ENCODE peak calls at places on chromosomes 6 and 20, in six cellular contexts. L is fibroblast of lung, T is A549, H is mesendoderm, X is MM.1S, E is mammary epithelial cell. S is an unnamed sample.

GRCh38 chr20:61912665-61913422 is 152.8 kb downstream of the TAF4 start:
- DNase-seq in L (no peak), T (no peak), H (no peak), X (peak; percentile 9), E (no peak), S (peak; percentile 61)

GRCh38 chr6:139927742-139928305 is 553.4 kb upstream of the CITED2 start:
- DNase-seq in L (no peak), T (no peak), H (no peak), X (no peak), E (no peak), S (no peak)

GRCh38 chr6:74720923-74721322 is 484.9 kb downstream of the COL12A1 start:
- DNase-seq in L (no peak), T (no peak), H (no peak), X (no peak), E (peak; percentile 10), S (no peak)

GRCh38 chr6:91386204-91386603 is 799.3 kb upstream of the MAP3K7 start:
- DNase-seq in L (no peak), T (no peak), H (no peak), X (no peak), E (no peak), S (no peak)

GRCh38 chr6:138795809-138796469 is at the start of gene ECT2L:
- DNase-seq in L (peak; percentile 68), T (no peak), H (peak; percentile 89), X (no peak), E (peak; percentile 40), S (no peak)

GRCh38 chr6:105753184-105754097 is 332.7 kb upstream of the PRDM1 start:
- DNase-seq in L (peak; percentile 50), T (no peak), H (peak; percentile 90), X (no peak), E (peak; percentile 87), S (no peak)

GRCh38 chr20:18738888-18739287 is 74.7 kb upstream of the SCP2D1 start:
- DNase-seq in L (peak; percentile 7), T (no peak), H (peak; percentile 38), X (no peak), E (no peak), S (no peak)

GRCh38 chr20:1336699-1337387 is 7.9 kb upstream of the SDCBP2 start:
- DNase-seq in L (no peak), T (no peak), H (no peak), X (no peak), E (no peak), S (no peak)

GRCh38 chr6:139839506-139840156 is 465.2 kb upstream of the CITED2 start:
- DNase-seq in L (no peak), T (no peak), H (no peak), X (no peak), E (no peak), S (no peak)

GRCh38 chr6:88914885-88915598 is 48.4 kb downstream of the RNGTT start:
- DNase-seq in L (no peak), T (no peak), H (no peak), X (no peak), E (no peak), S (no peak)

GRCh38 chr6:119891638-119892037 is 542.1 kb upstream of the MAN1A1 start:
- DNase-seq in L (no peak), T (no peak), H (no peak), X (no peak), E (no peak), S (no peak)

GRCh38 chr20:35307666-35308653 is 15.7 kb upstream of the FAM83C start:
- DNase-seq in L (peak; percentile 76), T (no peak), H (no peak), X (no peak), E (peak; percentile 96), S (no peak)

GRCh38 chr20:48812600-48813445 is 15.0 kb downstream of the PREX1 start:
- DNase-seq in L (no peak), T (no peak), H (no peak), X (no peak), E (no peak), S (no peak)
- H3K4me2 ChIP-seq in L (no peak overlapping the region), T (no peak overlapping the region), H (no peak overlapping the region), X (no peak overlapping the region), E (no peak overlapping the region), S (no peak overlapping the region)

GRCh38 chr6:11773013-11773412 is 5.6 kb downstream of the ADTRP start:
- DNase-seq in L (no peak), T (no peak), H (no peak), X (no peak), E (no peak), S (no peak)
- H3K4me2 ChIP-seq in L (no peak overlapping the region), T (peak overlapping the region; percentile 55), H (no peak overlapping the region), X (no peak overlapping the region), E (peak overlapping the region; percentile 53), S (no peak overlapping the region)

DNA sequence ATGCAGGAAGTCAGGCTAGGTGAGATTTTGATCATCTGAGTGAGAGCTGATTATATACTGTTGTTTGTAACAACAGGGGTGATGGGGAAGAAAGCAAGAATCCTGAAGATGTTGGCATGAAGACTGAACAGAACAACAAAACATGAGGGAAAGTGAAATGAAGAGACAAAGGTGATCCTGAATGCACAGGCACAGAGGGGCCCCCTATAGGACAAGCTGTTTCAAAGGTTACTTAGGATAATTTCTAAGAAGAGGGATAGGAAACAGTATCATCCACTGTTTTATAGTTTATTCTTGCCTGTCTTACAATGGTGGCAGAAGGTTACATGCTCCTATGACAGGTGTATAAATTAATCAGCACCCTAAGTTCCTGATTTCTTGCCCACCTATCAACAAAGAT is 192.2 kb downstream of the EDN1 start:
- DNase-seq in L (no peak), T (no peak), H (peak; percentile 32), X (no peak), E (no peak), S (no peak)
- H3K4me2 ChIP-seq in L (no peak overlapping the region), T (peak overlapping the region; percentile 69), H (no peak overlapping the region), X (no peak overlapping the region), E (no peak overlapping the region), S (no peak overlapping the region)

GRCh38 chr6:20630136-20630535 is 95.9 kb downstream of the CDKAL1 start:
- DNase-seq in L (no peak), T (no peak), H (peak; percentile 85), X (no peak), E (no peak), S (no peak)
- H3K4me2 ChIP-seq in L (no peak overlapping the region), T (no peak overlapping the region), H (no peak overlapping the region), X (no peak overlapping the region), E (no peak overlapping the region), S (no peak overlapping the region)

GRCh38 chr20:44596010-44596409 is 13.6 kb downstream of the PKIG start:
- DNase-seq in L (no peak), T (peak; percentile 33), H (no peak), X (no peak), E (no peak), S (peak; percentile 4)
- H3K4me2 ChIP-seq in L (no peak overlapping the region), T (peak overlapping the region; percentile 49), H (no peak overlapping the region), X (no peak overlapping the region), E (no peak overlapping the region), S (peak overlapping the region; percentile 28)

GRCh38 chr6:134007077-134007476 is 45.3 kb downstream of the SLC2A12 start:
- DNase-seq in L (no peak), T (no peak), H (no peak), X (no peak), E (peak; percentile 23), S (no peak)

GRCh38 chr6:134005824-134006223 is 46.6 kb downstream of the SLC2A12 start:
- DNase-seq in L (no peak), T (no peak), H (no peak), X (no peak), E (no peak), S (no peak)

GRCh38 chr6:134010400-134010799 is 42.0 kb downstream of the SLC2A12 start:
- DNase-seq in L (no peak), T (no peak), H (no peak), X (no peak), E (no peak), S (no peak)

GRCh38 chr6:134014588-134015137 is 37.8 kb downstream of the SLC2A12 start:
- DNase-seq in L (no peak), T (no peak), H (no peak), X (no peak), E (no peak), S (no peak)

GRCh38 chr6:134009876-134010275 is 42.5 kb downstream of the SLC2A12 start:
- DNase-seq in L (no peak), T (no peak), H (no peak), X (no peak), E (peak; percentile 50), S (no peak)
- H3K4me2 ChIP-seq in L (no peak overlapping the region), T (no peak overlapping the region), H (no peak overlapping the region), X (no peak overlapping the region), E (no peak overlapping the region), S (no peak overlapping the region)

DNA sequence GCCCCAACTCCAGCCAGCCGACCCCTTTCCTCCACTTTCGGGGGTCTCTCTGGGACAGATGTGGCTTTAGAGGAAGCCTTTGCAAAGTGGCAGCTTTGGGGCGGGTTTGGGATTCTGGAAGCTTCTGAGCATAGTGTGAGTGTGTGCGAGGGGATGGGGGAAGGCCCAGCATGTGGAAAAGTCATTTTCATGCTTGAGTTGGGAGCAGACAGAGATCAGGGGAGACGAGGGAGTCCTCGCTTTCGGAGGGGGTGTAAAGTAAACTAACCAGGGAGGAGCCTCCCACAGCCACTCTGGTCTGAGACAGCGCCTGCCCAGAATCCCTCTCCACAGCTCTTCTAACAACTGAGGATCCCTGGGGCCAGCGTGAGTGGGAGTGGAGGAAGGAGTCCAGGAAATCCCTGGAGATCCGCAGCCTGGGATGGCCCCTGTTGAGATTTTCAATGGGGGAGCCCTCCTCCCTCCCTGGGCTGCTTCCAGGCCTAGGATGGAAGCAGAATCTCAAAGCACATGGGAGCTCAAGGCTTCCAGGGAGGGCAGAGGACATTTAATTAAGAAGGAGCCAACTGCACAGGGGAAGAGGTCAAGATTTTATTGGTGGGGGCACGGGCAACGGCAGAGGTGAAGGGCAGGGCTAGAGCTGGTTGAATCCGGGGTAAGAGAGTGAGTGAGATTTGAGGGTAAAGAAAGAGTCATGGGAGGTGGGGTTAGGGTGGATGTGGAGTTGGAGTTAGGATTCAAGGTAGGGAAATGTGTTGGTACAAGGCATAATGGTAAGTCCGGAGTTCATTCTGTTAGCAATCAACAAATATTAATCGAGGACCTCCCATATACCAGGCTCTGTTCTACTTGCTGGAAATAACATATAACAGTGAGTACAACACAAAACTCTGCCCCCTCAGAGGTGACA is 102.3 kb upstream of the FOXP4 start:
- DNase-seq in L (peak; percentile 39), T (no peak), H (peak; percentile 44), X (no peak), E (no peak), S (no peak)
- H3K4me2 ChIP-seq in L (no peak overlapping the region), T (no peak overlapping the region), H (no peak overlapping the region), X (no peak overlapping the region), E (no peak overlapping the region), S (no peak overlapping the region)

GRCh38 chr6:129351807-129352206 is 358.2 kb downstream of the ARHGAP18 start:
- DNase-seq in L (no peak), T (no peak), H (no peak), X (no peak), E (no peak), S (no peak)

GRCh38 chr6:129356129-129356528 is 353.8 kb downstream of the ARHGAP18 start:
- DNase-seq in L (no peak), T (no peak), H (peak; percentile 53), X (no peak), E (no peak), S (no peak)

GRCh38 chr6:129350278-129350677 is 359.7 kb downstream of the ARHGAP18 start:
- DNase-seq in L (no peak), T (no peak), H (no peak), X (no peak), E (no peak), S (no peak)

GRCh38 chr6:129353067-129353466 is 356.9 kb downstream of the ARHGAP18 start:
- DNase-seq in L (no peak), T (no peak), H (no peak), X (no peak), E (peak; percentile 34), S (no peak)
- H3K4me2 ChIP-seq in L (no peak overlapping the region), T (no peak overlapping the region), H (no peak overlapping the region), X (no peak overlapping the region), E (peak overlapping the region; percentile 10), S (no peak overlapping the region)

GRCh38 chr6:10721850-10722569 is 860 bp upstream of the TMEM14C start:
- DNase-seq in L (no peak), T (no peak), H (no peak), X (no peak), E (no peak), S (no peak)
- H3K4me2 ChIP-seq in L (peak overlapping the region; percentile 86), T (peak overlapping the region; percentile 93), H (peak overlapping the region; percentile 86), X (peak overlapping the region; percentile 98), E (peak overlapping the region; percentile 84), S (peak overlapping the region; percentile 81)